ENCODE peak calls at places on chromosome 21, in seven cellular contexts. W, P, J, T, V, M and S are unnamed samples.

GRCh38 chr21:32007461-32007860 is 134.6 kb downstream of the HUNK start:
- DNase-seq in M (no peak), W (no peak), P (no peak), V (no peak), T (no peak), J (peak), S (peak)

GRCh38 chr21:38850277-38850951 is 44.7 kb downstream of the ETS2 start:
- DNase-seq in J (no peak), M (no peak), T (peak), W (no peak), P (no peak), V (no peak), S (no peak)

GRCh38 chr21:33841561-33841960 is 74.0 kb downstream of the ATP5PO start:
- DNase-seq in V (no peak), T (no peak), P (no peak), M (no peak), W (no peak), J (no peak), S (no peak)

GRCh38 chr21:38797470-38797869 is 8.3 kb upstream of the ETS2 start:
- DNase-seq in V (peak), J (peak), T (peak), M (no peak), P (no peak), W (no peak), S (peak)

GRCh38 chr21:39313042-39313456 is 383 bp downstream of the BRWD1 start:
- DNase-seq in M (no peak), J (peak), T (peak), P (no peak), V (peak), W (no peak), S (no peak)

GRCh38 chr21:43321111-43321510 is 105.8 kb downstream of the SIK1 start:
- DNase-seq in V (no peak), W (no peak), P (no peak), M (no peak), J (peak), T (no peak), S (no peak)

GRCh38 chr21:16072692-16073091 is 342.9 kb downstream of the USP25 start:
- DNase-seq in W (no peak), V (no peak), T (no peak), P (no peak), J (no peak), M (no peak), S (peak)

GRCh38 chr21:26366781-26367180 is 196.2 kb upstream of the APP start:
- DNase-seq in W (no peak), P (no peak), M (no peak), V (no peak), J (peak), T (no peak), S (peak)

GRCh38 chr21:39125752-39126485 is 57.3 kb downstream of the PSMG1 start:
- DNase-seq in M (peak), V (peak), P (no peak), J (peak), W (peak), T (no peak), S (peak)

GRCh38 chr21:16605588-16605987 is 875.8 kb downstream of the USP25 start:
- DNase-seq in J (peak), M (no peak), T (no peak), P (no peak), V (peak), W (no peak), S (no peak)

GRCh38 chr21:33760641-33761103 is 118.4 kb downstream of the ITSN1 start:
- DNase-seq in W (no peak), J (peak), P (no peak), M (peak), T (no peak), V (no peak), S (no peak)

GRCh38 chr21:15006594-15007230 is 58.1 kb downstream of the NRIP1 start:
- DNase-seq in V (no peak), J (no peak), W (no peak), M (no peak), T (no peak), P (no peak), S (no peak)

GRCh38 chr21:26457817-26458216 is 115.3 kb downstream of the CYYR1 start:
- DNase-seq in P (no peak), J (peak), M (no peak), T (no peak), V (no peak), W (no peak), S (no peak)

GRCh38 chr21:32099812-32100416 is 178.9 kb downstream of the MIS18A start:
- DNase-seq in W (peak), T (no peak), V (peak), P (no peak), J (no peak), M (no peak), S (no peak)

GRCh38 chr21:27649746-27650145 is 682.9 kb upstream of the ADAMTS5 start:
- DNase-seq in J (no peak), W (no peak), V (no peak), T (no peak), P (no peak), M (no peak), S (no peak)

GRCh38 chr21:46458315-46459023 is at the start of gene DIP2A:
- DNase-seq in W (peak), T (peak), V (peak), M (peak), P (peak), J (peak), S (peak)

GRCh38 chr21:43361127-43361492 is 65.8 kb downstream of the SIK1 start:
- DNase-seq in M (no peak), W (no peak), P (no peak), T (no peak), V (peak), J (no peak), S (no peak)

GRCh38 chr21:33824156-33824941 is 91.3 kb downstream of the ATP5PO start:
- DNase-seq in J (no peak), W (no peak), P (no peak), V (no peak), M (no peak), T (no peak), S (no peak)

GRCh38 chr21:14901482-14901958 is 163.3 kb downstream of the NRIP1 start:
- DNase-seq in M (no peak), W (no peak), V (no peak), P (peak), J (peak), T (no peak), S (peak)

GRCh38 chr21:22758478-22758877 is 1760.3 kb downstream of the NCAM2 start:
- DNase-seq in M (peak), J (no peak), T (no peak), V (no peak), P (no peak), W (no peak), S (peak)

GRCh38 chr21:39927304-39927886 is 60.2 kb downstream of the PCP4 start:
- DNase-seq in M (no peak), J (no peak), V (no peak), T (no peak), P (no peak), W (no peak), S (no peak)

GRCh38 chr21:38219049-38219628 is 37.7 kb upstream of the KCNJ15 start:
- DNase-seq in W (peak), P (peak), T (peak), J (peak), V (peak), M (peak), S (peak)

GRCh38 chr21:46483300-46484295 is 24.9 kb downstream of the DIP2A start:
- DNase-seq in M (no peak), V (no peak), W (no peak), T (no peak), P (no peak), J (no peak), S (no peak)

GRCh38 chr21:15080504-15080903 is 15.7 kb upstream of the NRIP1 start:
- DNase-seq in M (no peak), P (no peak), W (no peak), J (no peak), V (peak), T (no peak), S (no peak)

GRCh38 chr21:37986751-37987399 is 70.6 kb upstream of the KCNJ6 start:
- DNase-seq in W (no peak), V (no peak), J (no peak), P (no peak), T (no peak), M (no peak), S (peak)

GRCh38 chr21:14603202-14603601 is 57.1 kb upstream of the SAMSN1 start:
- DNase-seq in T (no peak), M (peak), W (no peak), J (peak), V (no peak), P (no peak), S (peak)

GRCh38 chr21:38181101-38181500 is 75.7 kb upstream of the KCNJ15 start:
- DNase-seq in P (no peak), J (no peak), M (no peak), V (no peak), T (no peak), W (no peak), S (no peak)

GRCh38 chr21:27406297-27407009 is 439.6 kb upstream of the ADAMTS5 start:
- DNase-seq in T (no peak), V (peak), P (no peak), J (peak), W (no peak), M (peak), S (no peak)

GRCh38 chr21:25409992-25410391 is 197.3 kb downstream of the MRPL39 start:
- DNase-seq in M (no peak), J (no peak), W (no peak), P (no peak), T (no peak), V (no peak), S (no peak)

GRCh38 chr21:20875741-20876140 is 122.5 kb upstream of the NCAM2 start:
- DNase-seq in V (no peak), J (no peak), W (no peak), T (no peak), M (no peak), P (no peak), S (peak)

GRCh38 chr21:25578070-25578961 is 29.0 kb downstream of the MRPL39 start:
- DNase-seq in P (no peak), T (no peak), J (no peak), M (no peak), V (no peak), W (no peak), S (no peak)

GRCh38 chr21:42279888-42280287 is 35.3 kb downstream of the TFF3 start:
- DNase-seq in M (no peak), J (no peak), P (no peak), W (no peak), T (no peak), V (no peak), S (no peak)
- H3K4me2 ChIP-seq in M (no peak), J (no peak), P (no peak), W (no peak), T (no peak), V (no peak), S (no peak)

GRCh38 chr21:45262616-45263015 is 25.1 kb downstream of the POFUT2 start:
- DNase-seq in W (peak), M (no peak), T (no peak), J (no peak), P (no peak), V (peak), S (no peak)
- H3K4me3 ChIP-seq in W (no peak), M (no peak), T (no peak), J (no peak), P (no peak), V (no peak), S (no peak)

DNA sequence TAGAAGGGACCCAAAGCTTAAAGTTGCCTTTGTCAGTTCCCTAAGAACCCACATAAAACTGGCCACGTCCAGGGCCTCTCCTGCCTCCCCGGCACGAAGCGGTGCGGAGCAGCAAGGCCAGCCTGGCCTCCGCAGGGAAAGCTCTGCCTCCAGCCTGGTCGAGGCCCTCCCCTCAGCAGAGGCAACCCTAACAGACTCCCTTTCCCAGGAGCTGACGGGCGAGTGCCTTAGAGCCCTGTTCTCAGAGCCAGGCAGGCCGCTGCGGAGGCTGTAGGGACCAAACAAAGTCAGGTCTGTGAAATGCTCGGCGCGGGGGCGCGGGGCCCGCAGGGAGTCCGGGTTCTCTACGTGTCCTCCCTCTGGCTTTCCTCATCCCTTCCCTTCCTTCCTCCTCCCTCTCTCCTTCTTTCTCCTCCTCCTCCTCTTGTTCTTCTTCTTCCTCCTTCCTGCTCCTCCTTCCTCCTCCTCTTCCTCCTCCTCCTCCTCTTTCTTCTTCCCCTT is 40.7 kb downstream of the RIPK4 start:
- DNase-seq in J (no peak), W (peak), V (no peak), P (no peak), M (no peak), T (no peak), S (no peak)
- H3K4me2 ChIP-seq in J (no peak), W (peak), V (no peak), P (no peak), M (no peak), T (no peak), S (no peak)

GRCh38 chr21:36150192-36150711 is 6.4 kb upstream of the DOP1B start:
- DNase-seq in T (no peak), P (no peak), W (no peak), M (peak), J (no peak), V (no peak), S (no peak)
- H3K4me3 ChIP-seq in T (no peak), P (no peak), W (no peak), M (no peak), J (no peak), V (no peak), S (no peak)

GRCh38 chr21:35732788-35733187 is 327.5 kb downstream of the SETD4 start:
- DNase-seq in V (no peak), P (no peak), T (no peak), W (no peak), J (no peak), M (no peak), S (peak)

GRCh38 chr21:35737425-35737824 is 322.9 kb downstream of the SETD4 start:
- DNase-seq in P (no peak), M (no peak), W (no peak), J (no peak), T (no peak), V (no peak), S (no peak)

GRCh38 chr21:35743571-35743970 is 316.8 kb downstream of the SETD4 start:
- DNase-seq in P (no peak), W (no peak), J (peak), T (no peak), M (no peak), V (no peak), S (peak)

GRCh38 chr21:35737899-35738341 is 322.4 kb downstream of the SETD4 start:
- DNase-seq in M (no peak), V (no peak), P (no peak), W (no peak), T (no peak), J (peak), S (no peak)

DNA sequence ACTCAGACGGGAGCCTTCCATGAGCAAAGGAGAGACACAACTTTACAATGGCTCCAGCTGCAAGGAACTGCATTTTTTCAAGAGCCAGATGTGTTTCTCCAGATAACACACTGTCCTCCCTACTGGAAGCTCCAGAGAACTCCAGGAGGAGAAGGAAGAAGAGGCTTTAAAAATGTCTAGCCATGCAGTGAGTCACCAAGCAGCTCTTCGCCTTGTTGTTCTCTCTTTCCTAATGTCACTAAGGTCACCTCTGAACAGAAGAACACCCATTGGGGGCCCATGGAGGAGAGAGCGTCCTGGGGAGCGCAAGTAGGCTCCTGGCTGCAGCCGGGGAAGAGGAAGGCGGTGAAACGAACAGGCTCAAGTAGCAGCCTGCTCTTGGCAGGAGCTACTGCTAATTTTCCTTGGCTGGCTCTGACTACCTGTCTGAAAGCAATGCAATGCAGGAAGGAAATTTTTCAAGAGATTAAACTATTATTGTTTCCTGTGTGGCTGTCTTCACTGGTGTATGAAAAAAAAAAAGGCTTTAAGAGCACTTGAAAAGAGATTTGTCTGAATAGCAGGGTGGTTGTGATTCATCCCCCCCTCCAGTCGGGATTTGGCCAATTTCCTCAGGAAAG is 321.9 kb downstream of the SETD4 start:
- DNase-seq in T (no peak), V (no peak), J (peak), P (no peak), M (peak), W (no peak), S (peak)
- H3K4me2 ChIP-seq in T (no peak), V (peak), J (no peak), P (peak), M (no peak), W (no peak), S (no peak)

GRCh38 chr21:29155118-29155932 is 24.9 kb downstream of the MAP3K7CL start:
- DNase-seq in M (peak), J (no peak), T (no peak), V (peak), W (no peak), P (no peak), S (peak)
- H3K4me3 ChIP-seq in M (peak), J (no peak), T (no peak), V (peak), W (no peak), P (no peak), S (peak)

GRCh38 chr21:42188663-42189062 is 30.3 kb upstream of the ABCG1 start:
- DNase-seq in W (no peak), V (no peak), J (no peak), P (no peak), M (no peak), T (no peak), S (no peak)
- H3K4me2 ChIP-seq in W (no peak), V (no peak), J (no peak), P (no peak), M (no peak), T (no peak), S (no peak)

DNA sequence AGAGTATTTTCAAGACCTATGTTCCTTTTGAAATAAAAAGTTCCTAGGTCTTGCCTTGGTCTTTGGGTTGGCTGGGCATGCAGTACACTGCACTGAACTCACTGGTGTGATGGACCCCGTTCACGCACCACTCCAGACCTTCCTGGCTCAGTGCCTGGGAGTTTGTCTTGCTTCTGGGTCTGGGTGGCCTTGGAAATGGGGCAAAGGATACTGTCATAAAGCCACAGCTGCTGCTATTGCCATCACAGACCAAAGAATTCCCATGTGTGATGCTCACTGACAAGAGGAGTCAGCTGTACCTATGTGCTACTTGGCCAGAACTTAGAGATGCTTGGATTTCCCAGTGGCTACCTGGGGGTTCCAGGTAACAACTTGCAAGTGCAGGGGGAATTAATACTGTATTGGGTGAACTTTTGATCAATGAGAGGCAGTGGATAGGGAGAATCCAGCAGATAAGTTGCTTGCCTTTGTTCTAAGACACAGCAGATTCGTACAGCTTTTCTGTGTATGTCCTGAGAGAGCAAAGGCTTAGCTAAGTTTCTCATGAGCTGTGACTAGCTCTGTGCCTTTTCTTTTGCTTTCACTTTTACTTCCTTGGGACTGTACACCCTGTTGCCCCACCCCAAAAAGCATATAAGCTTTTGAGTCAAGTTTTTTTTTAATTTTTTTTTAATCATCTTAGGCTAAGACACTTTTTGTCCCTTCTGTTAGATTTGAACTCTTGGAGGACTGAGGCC is 115.3 kb downstream of the RUNX1 start:
- DNase-seq in P (no peak), M (no peak), T (no peak), V (no peak), W (no peak), J (no peak), S (no peak)
- H3K4me3 ChIP-seq in P (no peak), M (no peak), T (no peak), V (no peak), W (no peak), J (no peak), S (no peak)

DNA sequence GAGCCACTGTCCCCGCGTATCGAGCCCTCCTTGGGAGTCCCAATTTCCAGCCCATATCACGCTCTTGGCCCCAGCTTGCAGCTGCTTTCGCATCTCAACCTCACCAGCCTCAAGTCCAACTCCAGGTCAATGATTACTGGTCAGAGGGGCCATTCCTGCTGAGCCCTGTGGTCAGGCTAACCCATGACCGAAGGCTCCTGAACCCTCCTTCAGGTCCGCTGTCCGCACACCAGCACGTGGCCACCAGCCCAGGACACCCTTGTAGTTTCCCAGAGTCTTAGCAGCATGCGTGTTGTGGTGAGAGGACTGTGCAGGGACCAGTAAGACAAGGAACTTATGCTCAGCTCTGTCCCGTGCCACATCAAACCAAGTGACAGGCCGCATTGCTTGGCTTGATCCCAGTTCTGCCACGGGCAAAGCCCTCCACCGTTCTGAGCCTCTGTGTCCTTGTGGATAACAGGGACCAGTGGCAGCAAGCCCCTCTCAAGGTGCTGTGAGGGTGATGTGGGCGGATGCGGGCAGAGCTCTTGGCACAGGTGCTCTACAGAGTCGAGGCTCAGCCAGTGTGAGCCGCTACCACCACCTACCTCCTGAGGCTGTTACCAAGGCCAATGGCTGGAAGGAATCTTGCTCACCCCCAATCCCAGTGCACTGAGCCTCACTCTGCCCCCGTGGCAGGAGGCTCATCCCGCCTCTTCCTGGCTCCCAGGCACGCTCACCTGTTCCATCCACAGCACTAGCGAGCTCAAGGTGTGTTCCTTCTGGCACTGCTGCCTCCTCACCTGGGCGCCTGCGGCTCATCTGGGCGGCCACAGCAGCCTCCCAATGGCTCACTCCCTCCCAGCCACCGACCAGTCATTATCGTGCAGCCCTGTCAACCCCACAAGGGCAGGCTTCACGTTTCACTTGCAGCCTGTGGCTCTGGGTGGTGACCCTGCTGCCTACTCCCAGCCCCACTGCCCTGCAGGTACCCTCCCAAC is 20.4 kb downstream of the KRTAP10-1 start:
- DNase-seq in W (no peak), M (no peak), J (no peak), P (no peak), V (no peak), T (no peak), S (no peak)
- H3K4me2 ChIP-seq in W (no peak), M (no peak), J (no peak), P (no peak), V (no peak), T (no peak), S (no peak)